ENCODE peak calls at places on chromosome 15, in seven cellular contexts. One of them, this sample, is unnamed.

GRCh38 chr15:63610209-63610841 is 13.1 kb downstream of the FBXL22 start:
- DNase-seq in Kasumi-1: peak; percentile 93
- DNase-seq in GM03348: peak; percentile 83
- DNase-seq in NCI-H1105: peak; percentile 69
- DNase-seq in caudate nucleus: peak; percentile 51
- DNase-seq in COR-L47: peak; percentile 74
- DNase-seq in neural progenitor cell: peak; percentile 91
- DNase-seq in this sample: peak; percentile 82

GRCh38 chr15:52804526-52805081 is 14.5 kb upstream of the ONECUT1 start:
- DNase-seq in Kasumi-1: no peak
- DNase-seq in NCI-H1105: no peak
- DNase-seq in GM03348: no peak
- DNase-seq in caudate nucleus: no peak
- DNase-seq in neural progenitor cell: peak; percentile 57
- DNase-seq in COR-L47: no peak
- DNase-seq in this sample: no peak

GRCh38 chr15:101610628-101611000 is 41.6 kb downstream of the TM2D3 start:
- DNase-seq in NCI-H1105: no peak
- DNase-seq in GM03348: no peak
- DNase-seq in neural progenitor cell: no peak
- DNase-seq in Kasumi-1: no peak
- DNase-seq in caudate nucleus: no peak
- DNase-seq in COR-L47: no peak
- DNase-seq in this sample: no peak

GRCh38 chr15:52518972-52519371 is 9.7 kb downstream of the MYO5A start:
- DNase-seq in Kasumi-1: no peak
- DNase-seq in NCI-H1105: no peak
- DNase-seq in caudate nucleus: no peak
- DNase-seq in COR-L47: no peak
- DNase-seq in GM03348: no peak
- DNase-seq in neural progenitor cell: no peak
- DNase-seq in this sample: no peak

GRCh38 chr15:68234060-68234459 is 4.5 kb upstream of the CLN6 start:
- DNase-seq in NCI-H1105: no peak
- DNase-seq in COR-L47: no peak
- DNase-seq in Kasumi-1: no peak
- DNase-seq in caudate nucleus: no peak
- DNase-seq in GM03348: no peak
- DNase-seq in neural progenitor cell: no peak
- DNase-seq in this sample: peak; percentile 33

GRCh38 chr15:66839511-66840112 is 137.6 kb downstream of the SMAD6 start:
- DNase-seq in NCI-H1105: no peak
- DNase-seq in COR-L47: no peak
- DNase-seq in GM03348: peak; percentile 40
- DNase-seq in neural progenitor cell: no peak
- DNase-seq in Kasumi-1: no peak
- DNase-seq in caudate nucleus: no peak
- DNase-seq in this sample: peak; percentile 50

GRCh38 chr15:69893863-69894262 is 203.9 kb downstream of the TLE3 start:
- DNase-seq in COR-L47: peak; percentile 21
- DNase-seq in GM03348: peak; percentile 77
- DNase-seq in NCI-H1105: no peak
- DNase-seq in caudate nucleus: peak; percentile 63
- DNase-seq in neural progenitor cell: peak; percentile 25
- DNase-seq in Kasumi-1: no peak
- DNase-seq in this sample: peak; percentile 60

GRCh38 chr15:81413851-81414250 is 39.8 kb upstream of the TMC3 start:
- DNase-seq in COR-L47: no peak
- DNase-seq in NCI-H1105: no peak
- DNase-seq in GM03348: no peak
- DNase-seq in caudate nucleus: no peak
- DNase-seq in Kasumi-1: no peak
- DNase-seq in neural progenitor cell: no peak
- DNase-seq in this sample: no peak

GRCh38 chr15:83378921-83379561 is 68.1 kb upstream of the SH3GL3 start:
- DNase-seq in GM03348: no peak
- DNase-seq in caudate nucleus: no peak
- DNase-seq in COR-L47: no peak
- DNase-seq in neural progenitor cell: no peak
- DNase-seq in Kasumi-1: no peak
- DNase-seq in NCI-H1105: no peak
- DNase-seq in this sample: no peak

GRCh38 chr15:74571191-74571590 is 30.2 kb downstream of the ARID3B start:
- DNase-seq in GM03348: no peak
- DNase-seq in COR-L47: no peak
- DNase-seq in NCI-H1105: no peak
- DNase-seq in neural progenitor cell: no peak
- DNase-seq in Kasumi-1: no peak
- DNase-seq in caudate nucleus: no peak
- DNase-seq in this sample: no peak

GRCh38 chr15:56943398-56943797 is 25.0 kb downstream of the TCF12 start:
- DNase-seq in Kasumi-1: no peak
- DNase-seq in NCI-H1105: no peak
- DNase-seq in COR-L47: no peak
- DNase-seq in neural progenitor cell: no peak
- DNase-seq in caudate nucleus: no peak
- DNase-seq in GM03348: peak; percentile 16
- DNase-seq in this sample: peak; percentile 69

GRCh38 chr15:88744548-88745020 is 58.7 kb upstream of the ACAN start:
- DNase-seq in NCI-H1105: no peak
- DNase-seq in COR-L47: no peak
- DNase-seq in caudate nucleus: no peak
- DNase-seq in Kasumi-1: no peak
- DNase-seq in neural progenitor cell: peak; percentile 55
- DNase-seq in GM03348: peak; percentile 22
- DNase-seq in this sample: no peak

GRCh38 chr15:91793771-91794170 is 59.7 kb upstream of the SLCO3A1 start:
- DNase-seq in Kasumi-1: no peak
- DNase-seq in NCI-H1105: no peak
- DNase-seq in COR-L47: no peak
- DNase-seq in GM03348: no peak
- DNase-seq in caudate nucleus: no peak
- DNase-seq in neural progenitor cell: no peak
- DNase-seq in this sample: no peak

GRCh38 chr15:27574541-27575054 is 524.5 kb downstream of the OCA2 start:
- DNase-seq in caudate nucleus: no peak
- DNase-seq in GM03348: no peak
- DNase-seq in COR-L47: no peak
- DNase-seq in Kasumi-1: no peak
- DNase-seq in NCI-H1105: no peak
- DNase-seq in neural progenitor cell: no peak
- DNase-seq in this sample: no peak

GRCh38 chr15:72358532-72359180 is 17.2 kb downstream of the HEXA start:
- DNase-seq in Kasumi-1: peak; percentile 32
- DNase-seq in neural progenitor cell: no peak
- DNase-seq in caudate nucleus: no peak
- DNase-seq in NCI-H1105: no peak
- DNase-seq in GM03348: peak; percentile 74
- DNase-seq in COR-L47: no peak
- DNase-seq in this sample: peak; percentile 85

GRCh38 chr15:65248506-65248905 is 37.2 kb upstream of the CILP start:
- DNase-seq in GM03348: no peak
- DNase-seq in COR-L47: no peak
- DNase-seq in Kasumi-1: no peak
- DNase-seq in neural progenitor cell: peak; percentile 18
- DNase-seq in caudate nucleus: no peak
- DNase-seq in NCI-H1105: no peak
- DNase-seq in this sample: no peak

GRCh38 chr15:76336254-76337046 is at the start of gene ISL2:
- DNase-seq in NCI-H1105: peak; percentile 74
- DNase-seq in Kasumi-1: no peak
- DNase-seq in COR-L47: no peak
- DNase-seq in neural progenitor cell: peak; percentile 97
- DNase-seq in caudate nucleus: peak; percentile 26
- DNase-seq in GM03348: peak; percentile 93
- DNase-seq in this sample: peak; percentile 96

GRCh38 chr15:29952245-29952644 is 130.0 kb upstream of the TJP1 start:
- DNase-seq in neural progenitor cell: peak; percentile 40
- DNase-seq in caudate nucleus: peak; percentile 60
- DNase-seq in GM03348: no peak
- DNase-seq in COR-L47: peak; percentile 92
- DNase-seq in Kasumi-1: no peak
- DNase-seq in NCI-H1105: peak; percentile 26
- DNase-seq in this sample: no peak

GRCh38 chr15:36726224-36726623 is 146.8 kb downstream of the CDIN1 start:
- DNase-seq in Kasumi-1: no peak
- DNase-seq in caudate nucleus: no peak
- DNase-seq in GM03348: no peak
- DNase-seq in NCI-H1105: no peak
- DNase-seq in neural progenitor cell: no peak
- DNase-seq in COR-L47: no peak
- DNase-seq in this sample: no peak

GRCh38 chr15:52040167-52040900 is 21.3 kb downstream of the MAPK6 start:
- DNase-seq in GM03348: peak; percentile 21
- DNase-seq in neural progenitor cell: no peak
- DNase-seq in caudate nucleus: peak; percentile 9
- DNase-seq in COR-L47: no peak
- DNase-seq in Kasumi-1: peak; percentile 52
- DNase-seq in NCI-H1105: no peak
- DNase-seq in this sample: peak; percentile 54

GRCh38 chr15:74995779-74996765 is 709 bp downstream of the SCAMP5 start:
- DNase-seq in COR-L47: peak; percentile 78
- DNase-seq in GM03348: no peak
- DNase-seq in caudate nucleus: peak; percentile 50
- DNase-seq in NCI-H1105: peak; percentile 51
- DNase-seq in Kasumi-1: no peak
- DNase-seq in neural progenitor cell: peak; percentile 66
- DNase-seq in this sample: no peak

GRCh38 chr15:90141646-90142045 is 39.4 kb upstream of the IDH2 start:
- DNase-seq in GM03348: peak; percentile 24
- DNase-seq in caudate nucleus: no peak
- DNase-seq in COR-L47: no peak
- DNase-seq in neural progenitor cell: no peak
- DNase-seq in NCI-H1105: no peak
- DNase-seq in Kasumi-1: no peak
- DNase-seq in this sample: peak; percentile 66

GRCh38 chr15:48722764-48723661 is 77.5 kb upstream of the FBN1 start:
- DNase-seq in GM03348: peak; percentile 58
- DNase-seq in COR-L47: no peak
- DNase-seq in caudate nucleus: no peak
- DNase-seq in NCI-H1105: no peak
- DNase-seq in Kasumi-1: no peak
- DNase-seq in neural progenitor cell: no peak
- DNase-seq in this sample: peak; percentile 94

GRCh38 chr15:82810863-82811421 is 1.5 kb downstream of the WHAMM start:
- DNase-seq in caudate nucleus: no peak
- DNase-seq in NCI-H1105: no peak
- DNase-seq in Kasumi-1: peak; percentile 56
- DNase-seq in GM03348: no peak
- DNase-seq in COR-L47: no peak
- DNase-seq in neural progenitor cell: no peak
- DNase-seq in this sample: no peak

GRCh38 chr15:58758141-58758540 is 8.6 kb upstream of the ADAM10 start:
- DNase-seq in Kasumi-1: no peak
- DNase-seq in neural progenitor cell: no peak
- DNase-seq in NCI-H1105: no peak
- DNase-seq in COR-L47: no peak
- DNase-seq in GM03348: peak; percentile 37
- DNase-seq in caudate nucleus: no peak
- DNase-seq in this sample: peak; percentile 33

GRCh38 chr15:66482539-66482938 is 15.0 kb downstream of the SNAPC5 start:
- DNase-seq in NCI-H1105: no peak
- DNase-seq in Kasumi-1: no peak
- DNase-seq in COR-L47: no peak
- DNase-seq in caudate nucleus: no peak
- DNase-seq in neural progenitor cell: no peak
- DNase-seq in GM03348: no peak
- DNase-seq in this sample: no peak

GRCh38 chr15:98953000-98953776 is 54.4 kb downstream of the PGPEP1L start:
- DNase-seq in COR-L47: no peak
- DNase-seq in caudate nucleus: no peak
- DNase-seq in GM03348: no peak
- DNase-seq in Kasumi-1: no peak
- DNase-seq in neural progenitor cell: no peak
- DNase-seq in NCI-H1105: no peak
- DNase-seq in this sample: peak; percentile 13

GRCh38 chr15:40618023-40618422 is 24.0 kb downstream of the KNL1 start:
- DNase-seq in NCI-H1105: no peak
- DNase-seq in caudate nucleus: no peak
- DNase-seq in Kasumi-1: no peak
- DNase-seq in GM03348: no peak
- DNase-seq in neural progenitor cell: no peak
- DNase-seq in COR-L47: no peak
- DNase-seq in this sample: no peak

GRCh38 chr15:50227076-50227475 is 38.5 kb downstream of the HDC start:
- DNase-seq in Kasumi-1: no peak
- DNase-seq in NCI-H1105: no peak
- DNase-seq in GM03348: peak; percentile 75
- DNase-seq in caudate nucleus: no peak
- DNase-seq in COR-L47: no peak
- DNase-seq in neural progenitor cell: no peak
- DNase-seq in this sample: peak; percentile 88

GRCh38 chr15:84955089-84955848 is 26.4 kb upstream of the PDE8A start:
- DNase-seq in caudate nucleus: peak; percentile 67
- DNase-seq in Kasumi-1: peak; percentile 35
- DNase-seq in neural progenitor cell: peak; percentile 70
- DNase-seq in GM03348: peak; percentile 87
- DNase-seq in NCI-H1105: no peak
- DNase-seq in COR-L47: peak; percentile 66
- DNase-seq in this sample: peak; percentile 78

GRCh38 chr15:73754461-73754860 is 1.3 kb upstream of the INSYN1 start:
- DNase-seq in COR-L47: no peak
- DNase-seq in NCI-H1105: no peak
- DNase-seq in Kasumi-1: no peak
- DNase-seq in GM03348: peak; percentile 33
- DNase-seq in caudate nucleus: no peak
- DNase-seq in neural progenitor cell: no peak
- DNase-seq in this sample: no peak

GRCh38 chr15:56098230-56098899 is 105.0 kb upstream of the NEDD4 start:
- DNase-seq in NCI-H1105: no peak
- DNase-seq in GM03348: no peak
- DNase-seq in caudate nucleus: no peak
- DNase-seq in Kasumi-1: no peak
- DNase-seq in COR-L47: no peak
- DNase-seq in neural progenitor cell: no peak
- DNase-seq in this sample: peak; percentile 21

GRCh38 chr15:93088200-93088980 is 621 bp downstream of the RGMA start:
- DNase-seq in Kasumi-1: no peak
- DNase-seq in caudate nucleus: no peak
- DNase-seq in NCI-H1105: no peak
- DNase-seq in neural progenitor cell: peak; percentile 84
- DNase-seq in COR-L47: peak; percentile 38
- DNase-seq in GM03348: peak; percentile 57
- DNase-seq in this sample: no peak

GRCh38 chr15:80076321-80077318 is 17.1 kb downstream of the ZFAND6 start:
- DNase-seq in neural progenitor cell: no peak
- DNase-seq in COR-L47: no peak
- DNase-seq in GM03348: no peak
- DNase-seq in caudate nucleus: no peak
- DNase-seq in Kasumi-1: no peak
- DNase-seq in NCI-H1105: no peak
- DNase-seq in this sample: peak; percentile 50

GRCh38 chr15:96181873-96182301 is 148.6 kb upstream of the NR2F2 start:
- DNase-seq in GM03348: peak; percentile 82
- DNase-seq in neural progenitor cell: no peak
- DNase-seq in Kasumi-1: no peak
- DNase-seq in caudate nucleus: no peak
- DNase-seq in NCI-H1105: no peak
- DNase-seq in COR-L47: no peak
- DNase-seq in this sample: peak; percentile 88

GRCh38 chr15:39666671-39667070 is 85.8 kb downstream of the THBS1 start:
- DNase-seq in NCI-H1105: no peak
- DNase-seq in COR-L47: no peak
- DNase-seq in Kasumi-1: no peak
- DNase-seq in neural progenitor cell: peak; percentile 40
- DNase-seq in GM03348: peak; percentile 29
- DNase-seq in caudate nucleus: no peak
- DNase-seq in this sample: peak; percentile 72

This sample was measured in IMR-90.